ENCODE peak calls at places on chromosomes 7 and 10, in seven cellular contexts. One of them, this sample, is unnamed.
A peak's percentile ranks its signal among the peaks of the same experiment; 100 is the strongest.

GRCh38 chr7:11650030-11650429 is 182.0 kb downstream of the THSD7A start:
- DNase-seq in MM.1S: no peak
- DNase-seq in GM23248: peak; percentile 30
- DNase-seq in neural progenitor cell: no peak
- DNase-seq in GM23338: no peak
- DNase-seq in HCT116: no peak
- DNase-seq in PC-3: peak; percentile 18
- DNase-seq in this sample: no peak

GRCh38 chr10:93806882-93807281 is 49.1 kb downstream of the LGI1 start:
- DNase-seq in MM.1S: no peak
- DNase-seq in GM23248: no peak
- DNase-seq in neural progenitor cell: no peak
- DNase-seq in GM23338: no peak
- DNase-seq in HCT116: no peak
- DNase-seq in PC-3: no peak
- DNase-seq in this sample: no peak

GRCh38 chr7:116691664-116692063 is 19.7 kb downstream of the MET start:
- DNase-seq in MM.1S: no peak
- DNase-seq in GM23248: no peak
- DNase-seq in neural progenitor cell: no peak
- DNase-seq in GM23338: no peak
- DNase-seq in HCT116: no peak
- DNase-seq in PC-3: peak; percentile 69
- DNase-seq in this sample: no peak

GRCh38 chr10:59372543-59372942 is 10.2 kb upstream of the FAM13C start:
- DNase-seq in MM.1S: no peak
- DNase-seq in GM23248: peak; percentile 51
- DNase-seq in neural progenitor cell: no peak
- DNase-seq in GM23338: no peak
- DNase-seq in HCT116: no peak
- DNase-seq in PC-3: no peak
- DNase-seq in this sample: no peak

GRCh38 chr10:87860156-87860795 is 3.1 kb downstream of the KLLN start:
- DNase-seq in MM.1S: peak; percentile 77
- DNase-seq in GM23248: peak; percentile 66
- DNase-seq in neural progenitor cell: peak; percentile 9
- DNase-seq in GM23338: peak; percentile 65
- DNase-seq in HCT116: no peak
- DNase-seq in PC-3: peak; percentile 58
- DNase-seq in this sample: peak; percentile 53

GRCh38 chr10:129861776-129862530 is 102.1 kb downstream of the EBF3 start:
- DNase-seq in MM.1S: no peak
- DNase-seq in GM23248: no peak
- DNase-seq in neural progenitor cell: no peak
- DNase-seq in GM23338: no peak
- DNase-seq in HCT116: no peak
- DNase-seq in PC-3: no peak
- DNase-seq in this sample: no peak

GRCh38 chr10:63887600-63888396 is 366.6 kb downstream of the REEP3 start:
- DNase-seq in MM.1S: no peak
- DNase-seq in GM23248: no peak
- DNase-seq in neural progenitor cell: no peak
- DNase-seq in GM23338: no peak
- DNase-seq in HCT116: no peak
- DNase-seq in PC-3: peak; percentile 50
- DNase-seq in this sample: no peak

GRCh38 chr7:27586825-27587224 is 75.9 kb downstream of the HIBADH start:
- DNase-seq in MM.1S: no peak
- DNase-seq in GM23248: no peak
- DNase-seq in neural progenitor cell: peak; percentile 23
- DNase-seq in GM23338: no peak
- DNase-seq in HCT116: no peak
- DNase-seq in PC-3: no peak
- DNase-seq in this sample: no peak

GRCh38 chr7:50791921-50792341 is 9.2 kb upstream of the GRB10 start:
- DNase-seq in MM.1S: no peak
- DNase-seq in GM23248: peak; percentile 70
- DNase-seq in neural progenitor cell: peak; percentile 9
- DNase-seq in GM23338: no peak
- DNase-seq in HCT116: no peak
- DNase-seq in PC-3: peak; percentile 23
- DNase-seq in this sample: peak; percentile 45

GRCh38 chr10:77844713-77845454 is 81.7 kb downstream of the DLG5 start:
- DNase-seq in MM.1S: no peak
- DNase-seq in GM23248: peak; percentile 87
- DNase-seq in neural progenitor cell: no peak
- DNase-seq in GM23338: peak; percentile 30
- DNase-seq in HCT116: peak; percentile 38
- DNase-seq in PC-3: peak; percentile 98
- DNase-seq in this sample: peak; percentile 77

GRCh38 chr10:126253613-126254002 is 134.7 kb downstream of the ADAM12 start:
- DNase-seq in MM.1S: no peak
- DNase-seq in GM23248: peak; percentile 56
- DNase-seq in neural progenitor cell: no peak
- DNase-seq in GM23338: no peak
- DNase-seq in HCT116: no peak
- DNase-seq in PC-3: peak; percentile 25
- DNase-seq in this sample: no peak

GRCh38 chr7:100584677-100585510 is 1.0 kb downstream of the LRCH4 start:
- DNase-seq in MM.1S: no peak
- DNase-seq in GM23248: peak; percentile 75
- DNase-seq in neural progenitor cell: peak; percentile 91
- DNase-seq in GM23338: peak; percentile 80
- DNase-seq in HCT116: no peak
- DNase-seq in PC-3: peak; percentile 48
- DNase-seq in this sample: peak; percentile 89

GRCh38 chr7:90677742-90678439 is 81.8 kb downstream of the CDK14 start:
- DNase-seq in MM.1S: no peak
- DNase-seq in GM23248: peak; percentile 23
- DNase-seq in neural progenitor cell: peak; percentile 16
- DNase-seq in GM23338: peak; percentile 16
- DNase-seq in HCT116: no peak
- DNase-seq in PC-3: peak; percentile 62
- DNase-seq in this sample: no peak

GRCh38 chr10:32131388-32131787 is 75.2 kb upstream of the KIF5B start:
- DNase-seq in MM.1S: no peak
- DNase-seq in GM23248: no peak
- DNase-seq in neural progenitor cell: no peak
- DNase-seq in GM23338: no peak
- DNase-seq in HCT116: no peak
- DNase-seq in PC-3: peak; percentile 46
- DNase-seq in this sample: no peak

GRCh38 chr10:129914153-129914855 is 49.8 kb downstream of the EBF3 start:
- DNase-seq in MM.1S: no peak
- DNase-seq in GM23248: no peak
- DNase-seq in neural progenitor cell: no peak
- DNase-seq in GM23338: no peak
- DNase-seq in HCT116: no peak
- DNase-seq in PC-3: no peak
- DNase-seq in this sample: no peak

GRCh38 chr10:69362471-69362954 is 54.2 kb downstream of the TACR2 start:
- DNase-seq in MM.1S: no peak
- DNase-seq in GM23248: peak; percentile 93
- DNase-seq in neural progenitor cell: no peak
- DNase-seq in GM23338: no peak
- DNase-seq in HCT116: no peak
- DNase-seq in PC-3: peak; percentile 94
- DNase-seq in this sample: no peak

GRCh38 chr7:35695628-35695888 is 623 bp upstream of the HERPUD2 start:
- DNase-seq in MM.1S: peak; percentile 23
- DNase-seq in GM23248: no peak
- DNase-seq in neural progenitor cell: no peak
- DNase-seq in GM23338: no peak
- DNase-seq in HCT116: no peak
- DNase-seq in PC-3: peak; percentile 13
- DNase-seq in this sample: no peak

GRCh38 chr7:48183370-48183743 is 12.1 kb downstream of the ABCA13 start:
- DNase-seq in MM.1S: no peak
- DNase-seq in GM23248: peak; percentile 57
- DNase-seq in neural progenitor cell: no peak
- DNase-seq in GM23338: peak; percentile 22
- DNase-seq in HCT116: no peak
- DNase-seq in PC-3: no peak
- DNase-seq in this sample: no peak

GRCh38 chr10:52906046-52906445 is 133.5 kb upstream of the MBL2 start:
- DNase-seq in MM.1S: no peak
- DNase-seq in GM23248: no peak
- DNase-seq in neural progenitor cell: no peak
- DNase-seq in GM23338: no peak
- DNase-seq in HCT116: no peak
- DNase-seq in PC-3: peak; percentile 82
- DNase-seq in this sample: no peak

GRCh38 chr7:33495207-33495606 is 365.8 kb downstream of the BBS9 start:
- DNase-seq in MM.1S: no peak
- DNase-seq in GM23248: peak; percentile 74
- DNase-seq in neural progenitor cell: no peak
- DNase-seq in GM23338: peak; percentile 47
- DNase-seq in HCT116: no peak
- DNase-seq in PC-3: peak; percentile 11
- DNase-seq in this sample: no peak

GRCh38 chr7:95687759-95688343 is 84.5 kb upstream of the DYNC1I1 start:
- DNase-seq in MM.1S: peak; percentile 32
- DNase-seq in GM23248: peak; percentile 47
- DNase-seq in neural progenitor cell: peak; percentile 57
- DNase-seq in GM23338: peak; percentile 64
- DNase-seq in HCT116: peak; percentile 48
- DNase-seq in PC-3: peak; percentile 56
- DNase-seq in this sample: peak; percentile 52

GRCh38 chr7:49099587-49100326 is 175.4 kb downstream of the CDC14C start:
- DNase-seq in MM.1S: peak; percentile 12
- DNase-seq in GM23248: no peak
- DNase-seq in neural progenitor cell: no peak
- DNase-seq in GM23338: peak; percentile 59
- DNase-seq in HCT116: no peak
- DNase-seq in PC-3: peak; percentile 29
- DNase-seq in this sample: peak; percentile 19

GRCh38 chr7:150404785-150405583 is 25.9 kb downstream of the ZNF775 start:
- DNase-seq in MM.1S: peak; percentile 97
- DNase-seq in GM23248: peak; percentile 93
- DNase-seq in neural progenitor cell: peak; percentile 95
- DNase-seq in GM23338: peak; percentile 93
- DNase-seq in HCT116: peak; percentile 60
- DNase-seq in PC-3: peak; percentile 73
- DNase-seq in this sample: peak; percentile 95
- TF ChIP-seq EZH2 in MM.1S: no peak
- TF ChIP-seq EZH2 in GM23248: no peak
- TF ChIP-seq EZH2 in neural progenitor cell: no peak
- TF ChIP-seq EZH2 in GM23338: no peak
- TF ChIP-seq EZH2 in HCT116: no peak
- TF ChIP-seq EZH2 in PC-3: no peak
- TF ChIP-seq EZH2 in this sample: no peak

GRCh38 chr7:151195616-151196450 is 8.8 kb upstream of the ASB10 start:
- DNase-seq in MM.1S: no peak
- DNase-seq in GM23248: no peak
- DNase-seq in neural progenitor cell: no peak
- DNase-seq in GM23338: peak; percentile 43
- DNase-seq in HCT116: no peak
- DNase-seq in PC-3: no peak
- DNase-seq in this sample: no peak
- TF ChIP-seq EZH2phosphoT487 in MM.1S: no peak
- TF ChIP-seq EZH2phosphoT487 in GM23248: no peak
- TF ChIP-seq EZH2phosphoT487 in neural progenitor cell: no peak
- TF ChIP-seq EZH2phosphoT487 in GM23338: no peak
- TF ChIP-seq EZH2phosphoT487 in HCT116: no peak
- TF ChIP-seq EZH2phosphoT487 in PC-3: no peak
- TF ChIP-seq EZH2phosphoT487 in this sample: no peak

DNA sequence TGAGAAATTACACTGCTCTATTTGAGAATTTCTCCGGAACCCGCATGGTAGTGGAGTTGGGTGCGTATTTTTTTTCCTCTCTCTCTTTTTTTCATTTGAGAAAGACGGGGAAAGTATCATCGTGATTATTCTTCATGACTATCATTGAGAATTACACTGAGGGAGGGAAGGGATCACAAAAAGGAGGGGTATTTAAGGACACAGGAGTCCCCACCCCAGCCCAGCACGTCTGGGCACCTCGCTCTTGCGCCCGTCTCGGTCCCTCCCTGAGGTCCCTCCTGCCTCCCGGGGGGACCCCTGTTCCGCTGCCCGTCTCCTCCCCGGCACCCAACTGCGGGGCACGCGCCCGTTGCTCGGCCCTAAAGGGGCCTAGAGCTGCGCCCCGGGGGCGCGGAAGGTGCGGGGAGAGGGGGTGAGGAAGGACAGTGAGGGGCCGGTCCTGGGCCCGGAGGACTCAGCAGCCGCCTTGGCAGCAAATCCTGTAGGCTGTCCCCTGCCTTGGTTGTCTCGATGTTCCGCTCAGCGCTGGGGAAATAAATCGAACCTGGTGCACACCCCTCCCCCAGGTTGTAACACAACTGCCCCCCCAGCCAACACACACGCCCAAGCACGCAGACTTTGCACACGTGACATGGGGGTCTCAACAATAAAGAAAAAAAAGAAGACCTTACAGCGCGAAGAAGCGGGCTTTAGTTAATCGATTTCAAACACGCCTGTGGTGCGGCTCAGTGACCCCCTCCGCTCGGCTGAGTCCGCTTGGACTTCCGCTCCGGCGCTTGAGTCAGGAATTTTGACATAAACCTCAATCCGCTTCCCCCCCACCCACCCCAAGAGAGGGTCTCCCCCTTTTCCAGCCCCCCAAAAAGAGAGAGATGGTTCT is 18.6 kb upstream of the GATA3 start:
- DNase-seq in MM.1S: no peak
- DNase-seq in GM23248: no peak
- DNase-seq in neural progenitor cell: peak; percentile 71
- DNase-seq in GM23338: peak; percentile 69
- DNase-seq in HCT116: no peak
- DNase-seq in PC-3: no peak
- DNase-seq in this sample: no peak
- TF ChIP-seq EZH2 in MM.1S: no peak
- TF ChIP-seq EZH2 in GM23248: no peak
- TF ChIP-seq EZH2 in neural progenitor cell: peak; percentile 73
- TF ChIP-seq EZH2 in GM23338: peak; percentile 79
- TF ChIP-seq EZH2 in HCT116: no peak
- TF ChIP-seq EZH2 in PC-3: no peak
- TF ChIP-seq EZH2 in this sample: peak; percentile 89

GRCh38 chr10:127845756-127846155 is 47.0 kb downstream of the CLRN3 start:
- DNase-seq in MM.1S: no peak
- DNase-seq in GM23248: no peak
- DNase-seq in neural progenitor cell: no peak
- DNase-seq in GM23338: no peak
- DNase-seq in HCT116: no peak
- DNase-seq in PC-3: no peak
- DNase-seq in this sample: no peak

GRCh38 chr10:127840884-127841283 is 51.9 kb downstream of the CLRN3 start:
- DNase-seq in MM.1S: no peak
- DNase-seq in GM23248: no peak
- DNase-seq in neural progenitor cell: no peak
- DNase-seq in GM23338: no peak
- DNase-seq in HCT116: no peak
- DNase-seq in PC-3: no peak
- DNase-seq in this sample: no peak
- TF ChIP-seq EZH2phosphoT487 in MM.1S: no peak
- TF ChIP-seq EZH2phosphoT487 in GM23248: no peak
- TF ChIP-seq EZH2phosphoT487 in neural progenitor cell: no peak
- TF ChIP-seq EZH2phosphoT487 in GM23338: no peak
- TF ChIP-seq EZH2phosphoT487 in HCT116: no peak
- TF ChIP-seq EZH2phosphoT487 in PC-3: no peak
- TF ChIP-seq EZH2phosphoT487 in this sample: no peak

GRCh38 chr10:100659361-100660098 is 85.9 kb upstream of the PAX2 start:
- DNase-seq in MM.1S: no peak
- DNase-seq in GM23248: peak; percentile 14
- DNase-seq in neural progenitor cell: no peak
- DNase-seq in GM23338: peak; percentile 73
- DNase-seq in HCT116: no peak
- DNase-seq in PC-3: no peak
- DNase-seq in this sample: no peak
- TF ChIP-seq EZH2 in MM.1S: no peak
- TF ChIP-seq EZH2 in GM23248: no peak
- TF ChIP-seq EZH2 in neural progenitor cell: peak; percentile 99
- TF ChIP-seq EZH2 in GM23338: peak; percentile 89
- TF ChIP-seq EZH2 in HCT116: no peak
- TF ChIP-seq EZH2 in PC-3: no peak
- TF ChIP-seq EZH2 in this sample: peak; percentile 95

GRCh38 chr7:128777156-128778123 is 1.8 kb upstream of the OPN1SW start:
- DNase-seq in MM.1S: no peak
- DNase-seq in GM23248: peak; percentile 60
- DNase-seq in neural progenitor cell: no peak
- DNase-seq in GM23338: no peak
- DNase-seq in HCT116: no peak
- DNase-seq in PC-3: no peak
- DNase-seq in this sample: no peak
- TF ChIP-seq EZH2phosphoT487 in MM.1S: no peak
- TF ChIP-seq EZH2phosphoT487 in GM23248: no peak
- TF ChIP-seq EZH2phosphoT487 in neural progenitor cell: no peak
- TF ChIP-seq EZH2phosphoT487 in GM23338: no peak
- TF ChIP-seq EZH2phosphoT487 in HCT116: no peak
- TF ChIP-seq EZH2phosphoT487 in PC-3: no peak
- TF ChIP-seq EZH2phosphoT487 in this sample: no peak